ENCODE peak calls at places on chromosomes 13 and 19, in eight cellular contexts. One of them, this sample, is unnamed.

GRCh38 chr13:77511552-77511951 is 24.0 kb upstream of the SCEL start:
- DNase-seq in Caki2: no peak
- DNase-seq in HFFc6: no peak
- DNase-seq in activated naive CD4-positive, alpha-beta T cell treated with Interleukin-2 at 50 U/mL for 16 hours: no peak
- DNase-seq in RWPE1: no peak
- DNase-seq in activated B cell treated with CpG ODN at 0.5 μM for 24 hours: no peak
- DNase-seq in C1 segment of cervical spinal cord: no peak
- DNase-seq in DMS53: peak
- DNase-seq in this sample: no peak

GRCh38 chr13:96984061-96984508 is 10.2 kb downstream of the OXGR1 start:
- DNase-seq in Caki2: no peak
- DNase-seq in HFFc6: no peak
- DNase-seq in activated naive CD4-positive, alpha-beta T cell treated with Interleukin-2 at 50 U/mL for 16 hours: no peak
- DNase-seq in RWPE1: peak
- DNase-seq in activated B cell treated with CpG ODN at 0.5 μM for 24 hours: no peak
- DNase-seq in C1 segment of cervical spinal cord: no peak
- DNase-seq in DMS53: peak
- DNase-seq in this sample: no peak

GRCh38 chr13:108213946-108214345 is 1.4 kb downstream of the LIG4 start:
- DNase-seq in Caki2: no peak
- DNase-seq in HFFc6: peak
- DNase-seq in activated naive CD4-positive, alpha-beta T cell treated with Interleukin-2 at 50 U/mL for 16 hours: no peak
- DNase-seq in RWPE1: peak
- DNase-seq in activated B cell treated with CpG ODN at 0.5 μM for 24 hours: no peak
- DNase-seq in C1 segment of cervical spinal cord: no peak
- DNase-seq in DMS53: peak
- DNase-seq in this sample: no peak

GRCh38 chr13:61905054-61905453 is 489.4 kb upstream of the PCDH20 start:
- DNase-seq in Caki2: no peak
- DNase-seq in HFFc6: no peak
- DNase-seq in activated naive CD4-positive, alpha-beta T cell treated with Interleukin-2 at 50 U/mL for 16 hours: no peak
- DNase-seq in RWPE1: no peak
- DNase-seq in activated B cell treated with CpG ODN at 0.5 μM for 24 hours: no peak
- DNase-seq in C1 segment of cervical spinal cord: no peak
- DNase-seq in DMS53: no peak
- DNase-seq in this sample: no peak

GRCh38 chr13:24203726-24204295 is 43.3 kb downstream of the SPATA13 start:
- DNase-seq in Caki2: no peak
- DNase-seq in HFFc6: no peak
- DNase-seq in activated naive CD4-positive, alpha-beta T cell treated with Interleukin-2 at 50 U/mL for 16 hours: no peak
- DNase-seq in RWPE1: no peak
- DNase-seq in activated B cell treated with CpG ODN at 0.5 μM for 24 hours: no peak
- DNase-seq in C1 segment of cervical spinal cord: no peak
- DNase-seq in DMS53: peak
- DNase-seq in this sample: no peak

GRCh38 chr19:29805026-29805925 is 6.5 kb upstream of the CCNE1 start:
- DNase-seq in Caki2: peak
- DNase-seq in HFFc6: peak
- DNase-seq in activated naive CD4-positive, alpha-beta T cell treated with Interleukin-2 at 50 U/mL for 16 hours: no peak
- DNase-seq in RWPE1: no peak
- DNase-seq in activated B cell treated with CpG ODN at 0.5 μM for 24 hours: no peak
- DNase-seq in C1 segment of cervical spinal cord: no peak
- DNase-seq in DMS53: peak
- DNase-seq in this sample: no peak

GRCh38 chr13:110643324-110643723 is 28.0 kb downstream of the NAXD start:
- DNase-seq in Caki2: no peak
- DNase-seq in HFFc6: no peak
- DNase-seq in activated naive CD4-positive, alpha-beta T cell treated with Interleukin-2 at 50 U/mL for 16 hours: no peak
- DNase-seq in RWPE1: no peak
- DNase-seq in activated B cell treated with CpG ODN at 0.5 μM for 24 hours: no peak
- DNase-seq in C1 segment of cervical spinal cord: no peak
- DNase-seq in DMS53: no peak
- DNase-seq in this sample: no peak

GRCh38 chr13:33728271-33729037 is 89.5 kb upstream of the RFC3 start:
- DNase-seq in Caki2: peak
- DNase-seq in HFFc6: no peak
- DNase-seq in activated naive CD4-positive, alpha-beta T cell treated with Interleukin-2 at 50 U/mL for 16 hours: no peak
- DNase-seq in RWPE1: peak
- DNase-seq in activated B cell treated with CpG ODN at 0.5 μM for 24 hours: no peak
- DNase-seq in C1 segment of cervical spinal cord: no peak
- DNase-seq in DMS53: no peak
- DNase-seq in this sample: no peak

GRCh38 chr13:81929988-81930387 is 1589.1 kb upstream of the SPRY2 start:
- DNase-seq in Caki2: peak
- DNase-seq in HFFc6: peak
- DNase-seq in activated naive CD4-positive, alpha-beta T cell treated with Interleukin-2 at 50 U/mL for 16 hours: no peak
- DNase-seq in RWPE1: peak
- DNase-seq in activated B cell treated with CpG ODN at 0.5 μM for 24 hours: no peak
- DNase-seq in C1 segment of cervical spinal cord: no peak
- DNase-seq in DMS53: peak
- DNase-seq in this sample: peak

GRCh38 chr19:15251010-15251748 is 18.9 kb upstream of the EPHX3 start:
- DNase-seq in Caki2: no peak
- DNase-seq in HFFc6: peak
- DNase-seq in activated naive CD4-positive, alpha-beta T cell treated with Interleukin-2 at 50 U/mL for 16 hours: no peak
- DNase-seq in RWPE1: peak
- DNase-seq in activated B cell treated with CpG ODN at 0.5 μM for 24 hours: no peak
- DNase-seq in C1 segment of cervical spinal cord: no peak
- DNase-seq in DMS53: no peak
- DNase-seq in this sample: peak

GRCh38 chr19:10086904-10087256 is 763 bp downstream of the SHFL start:
- DNase-seq in Caki2: no peak
- DNase-seq in HFFc6: no peak
- DNase-seq in activated naive CD4-positive, alpha-beta T cell treated with Interleukin-2 at 50 U/mL for 16 hours: peak
- DNase-seq in RWPE1: no peak
- DNase-seq in activated B cell treated with CpG ODN at 0.5 μM for 24 hours: no peak
- DNase-seq in C1 segment of cervical spinal cord: no peak
- DNase-seq in DMS53: no peak
- DNase-seq in this sample: no peak

GRCh38 chr19:33226550-33227241 is 1.0 kb upstream of the SLC7A10 start:
- DNase-seq in Caki2: no peak
- DNase-seq in HFFc6: no peak
- DNase-seq in activated naive CD4-positive, alpha-beta T cell treated with Interleukin-2 at 50 U/mL for 16 hours: no peak
- DNase-seq in RWPE1: no peak
- DNase-seq in activated B cell treated with CpG ODN at 0.5 μM for 24 hours: no peak
- DNase-seq in C1 segment of cervical spinal cord: no peak
- DNase-seq in DMS53: peak
- DNase-seq in this sample: no peak

GRCh38 chr13:48874165-48874564 is 101.5 kb upstream of the FNDC3A start:
- DNase-seq in Caki2: no peak
- DNase-seq in HFFc6: no peak
- DNase-seq in activated naive CD4-positive, alpha-beta T cell treated with Interleukin-2 at 50 U/mL for 16 hours: no peak
- DNase-seq in RWPE1: no peak
- DNase-seq in activated B cell treated with CpG ODN at 0.5 μM for 24 hours: no peak
- DNase-seq in C1 segment of cervical spinal cord: no peak
- DNase-seq in DMS53: no peak
- DNase-seq in this sample: no peak

GRCh38 chr19:35079826-35080225 is 35.8 kb upstream of the FXYD3 start:
- DNase-seq in Caki2: no peak
- DNase-seq in HFFc6: no peak
- DNase-seq in activated naive CD4-positive, alpha-beta T cell treated with Interleukin-2 at 50 U/mL for 16 hours: no peak
- DNase-seq in RWPE1: no peak
- DNase-seq in activated B cell treated with CpG ODN at 0.5 μM for 24 hours: no peak
- DNase-seq in C1 segment of cervical spinal cord: no peak
- DNase-seq in DMS53: no peak
- DNase-seq in this sample: no peak

GRCh38 chr13:112894673-112895481 is 74.1 kb upstream of the MCF2L start:
- DNase-seq in Caki2: no peak
- DNase-seq in HFFc6: no peak
- DNase-seq in activated naive CD4-positive, alpha-beta T cell treated with Interleukin-2 at 50 U/mL for 16 hours: no peak
- DNase-seq in RWPE1: no peak
- DNase-seq in activated B cell treated with CpG ODN at 0.5 μM for 24 hours: no peak
- DNase-seq in C1 segment of cervical spinal cord: no peak
- DNase-seq in DMS53: peak
- DNase-seq in this sample: no peak

This sample was measured in amniotic stem cell.